ENCODE peak calls at places on chromosome 1, in seven cellular contexts. L is natural killer cell treated with Interleukin-12 subunit alpha and Interleukin-12 subunit beta and Interleukin-15 and Interleukin-18, amount 100 ng/mL, for 72 hours; B is HuH-7; D is AG04449; J is body of pancreas; H is NCI-H1092; E is stimulated activated naive CD4-positive, alpha-beta T cell. O is an unnamed sample.

GRCh38 chr1:115184951-115185331 is 95.6 kb upstream of the TSPAN2 start:
- DNase-seq in L (no peak), J (no peak), E (no peak), D (no peak), B (no peak), H (no peak), O (no peak)

GRCh38 chr1:112579801-112580510 is 39.0 kb downstream of the ST7L start:
- DNase-seq in L (no peak), H (no peak), B (no peak), D (peak), E (no peak), J (no peak), O (no peak)

GRCh38 chr1:5906116-5906515 is 86.1 kb downstream of the NPHP4 start:
- DNase-seq in B (no peak), E (no peak), H (no peak), D (no peak), L (no peak), J (no peak), O (no peak)

GRCh38 chr1:153655333-153655732 is 3.2 kb upstream of the SNAPIN start:
- DNase-seq in J (no peak), B (peak), L (no peak), E (no peak), H (no peak), D (no peak), O (no peak)

GRCh38 chr1:1079408-1080121 is 5.5 kb upstream of the RNF223 start:
- DNase-seq in L (peak), B (peak), J (peak), D (peak), H (no peak), E (peak), O (peak)

GRCh38 chr1:189782280-189782679 is 695.4 kb downstream of the BRINP3 start:
- DNase-seq in J (no peak), H (no peak), B (no peak), D (no peak), E (no peak), L (no peak), O (no peak)

GRCh38 chr1:243422362-243422761 is 166.5 kb downstream of the SDCCAG8 start:
- DNase-seq in B (no peak), E (no peak), L (no peak), D (no peak), H (no peak), J (no peak), O (no peak)

GRCh38 chr1:9477535-9477934 is 61.7 kb upstream of the SLC25A33 start:
- DNase-seq in L (no peak), B (no peak), H (no peak), D (no peak), J (no peak), E (no peak), O (no peak)

GRCh38 chr1:81738902-81739301 is 61.8 kb upstream of the ADGRL2 start:
- DNase-seq in H (no peak), E (no peak), B (no peak), L (no peak), D (no peak), J (no peak), O (no peak)

GRCh38 chr1:51101976-51102375 is at the start of gene C1orf185:
- DNase-seq in J (no peak), L (no peak), D (no peak), B (no peak), E (no peak), H (no peak), O (no peak)

GRCh38 chr1:116806245-116806644 is 52.0 kb downstream of the CD2 start:
- DNase-seq in H (no peak), B (no peak), D (no peak), L (no peak), E (no peak), J (no peak), O (no peak)

GRCh38 chr1:155003766-155004351 is 1.3 kb downstream of the ZBTB7B start:
- DNase-seq in D (no peak), L (peak), B (peak), E (no peak), H (no peak), J (peak), O (peak)

GRCh38 chr1:244863491-244864252 is 671 bp downstream of the HNRNPU start:
- DNase-seq in J (peak), H (peak), B (no peak), L (peak), E (no peak), D (no peak), O (peak)